ENCODE peak calls at places on chromosome 6, in six cellular contexts. Q is mammary epithelial cell, Z is fibroblast of lung, J is astrocyte, D is neural progenitor cell, H is endothelial cell of umbilical vein. W is an unnamed sample.

GRCh38 chr6:36563928-36564284 is 16.6 kb upstream of the STK38 start:
- DNase-seq in Z (no peak), Q (no peak), H (no peak), D (no peak), J (no peak), W (no peak)

GRCh38 chr6:2514965-2515543 is 235.7 kb downstream of the MYLK4 start:
- DNase-seq in Z (no peak), H (no peak), Q (no peak), J (no peak), D (no peak), W (no peak)

GRCh38 chr6:100622907-100623692 is 158.4 kb upstream of the SIM1 start:
- DNase-seq in D (no peak), J (peak; percentile 23), Q (peak; percentile 27), Z (peak; percentile 66), H (no peak), W (peak; percentile 66)

GRCh38 chr6:89951574-89952360 is 57.5 kb downstream of the GJA10 start:
- DNase-seq in H (no peak), J (peak; percentile 71), Z (peak; percentile 14), Q (no peak), D (peak; percentile 62), W (no peak)

GRCh38 chr6:152096863-152097496 is 289.5 kb downstream of the ESR1 start:
- DNase-seq in J (peak; percentile 84), Z (peak; percentile 97), H (peak; percentile 71), D (no peak), Q (peak; percentile 75), W (peak; percentile 91)

GRCh38 chr6:123794799-123795198 is 8.9 kb upstream of the NKAIN2 start:
- DNase-seq in Z (no peak), J (no peak), D (no peak), H (no peak), Q (no peak), W (no peak)

GRCh38 chr6:2733736-2734480 is 16.8 kb downstream of the MYLK4 start:
- DNase-seq in D (no peak), Z (no peak), J (no peak), H (no peak), Q (no peak), W (no peak)

GRCh38 chr6:82786251-82786650 is 279.4 kb downstream of the UBE3D start:
- DNase-seq in Z (no peak), H (no peak), J (no peak), Q (no peak), D (no peak), W (no peak)

GRCh38 chr6:151089916-151090443 is 149.8 kb upstream of the AKAP12 start:
- DNase-seq in J (no peak), Q (no peak), H (no peak), Z (no peak), D (no peak), W (no peak)

GRCh38 chr6:15166121-15166520 is 79.7 kb upstream of the JARID2 start:
- DNase-seq in D (peak; percentile 74), Q (no peak), J (no peak), Z (no peak), H (no peak), W (no peak)

GRCh38 chr6:86192123-86192522 is 549.4 kb upstream of the SYNCRIP start:
- DNase-seq in H (peak; percentile 15), J (no peak), Q (peak; percentile 22), Z (peak; percentile 0), D (peak; percentile 31), W (peak; percentile 26)

GRCh38 chr6:3045369-3045768 is 22.9 kb upstream of the RIPK1 start:
- DNase-seq in D (no peak), Z (no peak), Q (no peak), J (no peak), H (no peak), W (no peak)

GRCh38 chr6:167091149-167092107 is 31.5 kb upstream of the CCR6 start:
- DNase-seq in D (no peak), J (no peak), H (no peak), Z (no peak), Q (no peak), W (no peak)

GRCh38 chr6:112014483-112014882 is 39.4 kb upstream of the CCN6 start:
- DNase-seq in H (peak; percentile 43), D (no peak), Z (peak; percentile 77), Q (peak; percentile 39), J (peak; percentile 89), W (peak; percentile 79)

DNA sequence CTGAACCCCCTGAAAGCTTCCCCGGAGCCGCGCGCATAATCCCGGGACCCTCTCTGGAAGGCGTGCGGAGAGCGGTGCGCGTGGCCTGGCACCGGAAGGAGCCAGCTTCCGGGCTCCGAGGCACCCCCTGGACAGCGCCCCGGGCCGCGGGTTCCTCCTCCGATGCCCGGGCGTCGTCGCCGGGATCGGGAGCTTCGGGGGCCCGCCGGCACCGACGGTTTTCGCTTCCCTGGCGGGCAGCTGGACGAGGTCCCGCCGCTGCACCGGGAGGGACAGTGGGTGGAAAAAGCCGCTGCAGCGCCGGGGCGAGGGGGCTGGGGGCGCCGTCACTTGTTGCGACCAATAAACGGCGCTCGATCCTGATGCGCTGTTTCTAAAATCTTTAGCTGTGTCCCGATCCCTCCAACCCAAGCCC is 573 bp upstream of the SLC35D3 start:
- DNase-seq in D (peak; percentile 60), H (peak; percentile 6), Z (no peak), J (no peak), Q (no peak), W (peak; percentile 49)
- TF ChIP-seq EZH2 in D (peak; percentile 80), H (peak; percentile 42), Z (no peak), J (peak; percentile 77), Q (no peak), W (no peak)

GRCh38 chr6:32095338-32096086 is 13.6 kb downstream of the TNXB start:
- DNase-seq in Q (no peak), D (no peak), J (no peak), H (no peak), Z (no peak), W (no peak)

GRCh38 chr6:32102255-32102654 is 6.9 kb downstream of the TNXB start:
- DNase-seq in H (no peak), Z (no peak), Q (no peak), J (no peak), D (no peak), W (no peak)

GRCh38 chr6:32096087-32096393 is 13.1 kb downstream of the TNXB start:
- DNase-seq in Q (no peak), J (no peak), Z (no peak), D (no peak), H (no peak), W (no peak)

GRCh38 chr6:32092760-32093497 is 16.2 kb downstream of the TNXB start:
- DNase-seq in H (no peak), Z (peak; percentile 88), Q (no peak), D (no peak), J (no peak), W (peak; percentile 69)

GRCh38 chr6:32096394-32097258 is 12.5 kb downstream of the TNXB start:
- DNase-seq in Q (no peak), H (no peak), Z (no peak), J (no peak), D (no peak), W (no peak)
- TF ChIP-seq EZH2 in Q (peak; percentile 91), H (no peak), Z (peak; percentile 53), J (peak; percentile 99), D (no peak), W (no peak)

GRCh38 chr6:35561113-35561512 is 48.4 kb upstream of the TULP1 start:
- DNase-seq in D (no peak), Z (no peak), J (no peak), H (no peak), Q (no peak), W (no peak)
- TF ChIP-seq EZH2 in D (no peak), Z (no peak), J (no peak), H (no peak), Q (no peak), W (no peak)

DNA sequence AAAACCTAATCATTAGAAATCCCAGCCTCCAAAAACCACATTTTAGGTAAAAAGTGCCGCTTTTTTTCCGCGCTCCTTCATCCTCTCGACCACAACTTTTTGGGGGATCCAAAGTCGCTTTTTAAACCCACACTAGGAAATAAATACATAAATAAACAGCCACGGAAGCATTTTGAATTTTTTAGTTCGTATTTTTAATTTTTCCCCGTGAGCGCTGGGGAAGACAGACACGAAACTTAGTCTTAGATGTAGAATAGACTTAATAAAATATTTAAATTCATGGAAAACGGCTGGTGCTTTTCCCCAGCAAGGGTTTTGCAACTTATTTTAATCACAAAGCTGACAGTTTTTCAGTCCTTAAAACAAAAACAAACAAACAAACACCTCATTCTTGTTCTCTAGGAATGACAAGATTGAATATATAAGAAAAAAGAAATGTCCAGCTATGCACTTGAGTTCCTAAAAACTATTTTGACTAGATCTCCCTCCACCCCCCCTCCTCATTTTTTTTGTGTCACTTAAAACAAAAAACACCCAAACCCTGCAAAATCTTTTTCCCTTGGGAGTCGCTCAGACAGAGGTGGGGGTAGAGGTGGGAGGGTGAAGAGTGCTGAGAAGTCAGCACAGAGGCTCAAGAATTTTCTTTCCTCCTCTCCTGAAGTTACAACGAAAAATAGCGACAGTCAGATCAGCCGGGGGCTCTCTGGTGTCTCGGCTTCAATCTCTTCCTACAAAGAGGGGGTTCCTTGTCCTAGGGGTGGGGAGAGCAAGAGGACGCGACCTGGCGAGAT is 43.4 kb upstream of the SUPT3H start:
- DNase-seq in D (no peak), Z (peak; percentile 45), Q (no peak), J (no peak), H (peak; percentile 42), W (peak; percentile 64)
- TF ChIP-seq EZH2 in D (peak; percentile 3), Z (no peak), Q (no peak), J (no peak), H (peak; percentile 19), W (no peak)

GRCh38 chr6:98825602-98826230 is 8.7 kb upstream of the POU3F2 start:
- DNase-seq in Z (no peak), D (peak; percentile 32), J (no peak), Q (no peak), H (no peak), W (no peak)

GRCh38 chr6:98828991-98829411 is 5.4 kb upstream of the POU3F2 start:
- DNase-seq in Q (no peak), J (no peak), D (peak; percentile 62), Z (no peak), H (no peak), W (no peak)

GRCh38 chr6:98831057-98832031 is 3.0 kb upstream of the POU3F2 start:
- DNase-seq in D (peak; percentile 60), Z (no peak), Q (no peak), J (no peak), H (no peak), W (no peak)

GRCh38 chr6:98827295-98828159 is 6.8 kb upstream of the POU3F2 start:
- DNase-seq in D (peak; percentile 76), H (no peak), Q (no peak), J (no peak), Z (no peak), W (peak; percentile 38)

GRCh38 chr6:98828210-98828798 is 6.1 kb upstream of the POU3F2 start:
- DNase-seq in J (no peak), H (no peak), D (peak; percentile 30), Q (no peak), Z (no peak), W (no peak)
- TF ChIP-seq EZH2 in J (no peak), H (no peak), D (no peak), Q (peak; percentile 25), Z (peak; percentile 9), W (no peak)

DNA sequence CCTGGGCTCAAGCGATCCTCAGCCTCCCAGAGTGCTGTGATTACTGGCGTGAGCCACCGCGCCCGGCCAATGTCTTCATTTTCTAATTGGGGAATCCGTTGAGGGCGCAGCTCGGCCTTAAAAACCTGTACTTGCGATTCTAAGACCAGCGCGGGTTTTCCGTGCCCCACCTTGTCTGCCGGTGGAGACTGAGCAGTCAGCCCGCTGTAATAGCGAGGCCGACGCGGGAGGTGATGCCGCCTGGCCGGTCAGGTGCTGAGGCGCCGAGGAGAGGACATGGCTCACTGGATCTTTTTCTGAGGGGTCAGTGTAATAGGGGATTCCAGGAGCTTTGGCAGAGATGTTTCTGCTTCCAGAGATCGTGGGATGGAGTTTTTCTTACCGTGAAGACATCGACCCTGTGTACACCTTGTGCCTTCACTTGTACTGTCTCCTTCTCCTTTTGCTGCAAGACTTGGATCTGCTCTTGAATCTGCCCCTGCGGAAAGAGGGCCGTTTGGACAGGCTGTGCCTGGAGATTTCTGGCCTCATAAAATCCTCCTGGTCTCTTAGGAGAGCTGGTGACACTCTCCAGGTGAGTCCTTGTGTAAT is 1.5 kb downstream of the TRIM31 start:
- DNase-seq in J (no peak), Z (no peak), Q (no peak), D (no peak), H (no peak), W (no peak)
- TF ChIP-seq EZH2 in J (peak; percentile 14), Z (no peak), Q (no peak), D (no peak), H (peak; percentile 19), W (peak; percentile 48)

W was measured in GM23248.